ENCODE peak calls at places on chromosomes 16 and 17, in six cellular contexts. One of them, this sample, is unnamed.

GRCh38 chr16:22816475-22816874 is 2.5 kb downstream of the HS3ST2 start:
- DNase-seq in PC-3: peak; percentile 66
- DNase-seq in right lobe of liver: no peak
- DNase-seq in NCI-H460: no peak
- DNase-seq in body of pancreas: no peak
- DNase-seq in psoas muscle: no peak
- DNase-seq in this sample: no peak

GRCh38 chr16:66426112-66427035 is 721 bp upstream of the BEAN1 start:
- DNase-seq in PC-3: no peak
- DNase-seq in right lobe of liver: no peak
- DNase-seq in NCI-H460: no peak
- DNase-seq in body of pancreas: no peak
- DNase-seq in psoas muscle: no peak
- DNase-seq in this sample: no peak

GRCh38 chr16:85210423-85211169 is 98.3 kb upstream of the CIBAR2 start:
- DNase-seq in PC-3: peak; percentile 32
- DNase-seq in right lobe of liver: no peak
- DNase-seq in NCI-H460: no peak
- DNase-seq in body of pancreas: no peak
- DNase-seq in psoas muscle: no peak
- DNase-seq in this sample: no peak

GRCh38 chr16:49478107-49478506 is 104.5 kb downstream of the C16orf78 start:
- DNase-seq in PC-3: no peak
- DNase-seq in right lobe of liver: no peak
- DNase-seq in NCI-H460: no peak
- DNase-seq in body of pancreas: no peak
- DNase-seq in psoas muscle: no peak
- DNase-seq in this sample: no peak

GRCh38 chr17:41647940-41648410 is 23.6 kb upstream of the KRT17 start:
- DNase-seq in PC-3: peak; percentile 85
- DNase-seq in right lobe of liver: peak; percentile 88
- DNase-seq in NCI-H460: peak; percentile 80
- DNase-seq in body of pancreas: peak; percentile 91
- DNase-seq in psoas muscle: peak; percentile 94
- DNase-seq in this sample: peak; percentile 82

GRCh38 chr16:46949216-46949892 is 24.1 kb downstream of the DNAJA2 start:
- DNase-seq in PC-3: no peak
- DNase-seq in right lobe of liver: no peak
- DNase-seq in NCI-H460: no peak
- DNase-seq in body of pancreas: no peak
- DNase-seq in psoas muscle: no peak
- DNase-seq in this sample: no peak

GRCh38 chr17:81455387-81455786 is 57.2 kb downstream of the ACTG1 start:
- DNase-seq in PC-3: no peak
- DNase-seq in right lobe of liver: no peak
- DNase-seq in NCI-H460: no peak
- DNase-seq in body of pancreas: no peak
- DNase-seq in psoas muscle: no peak
- DNase-seq in this sample: no peak

GRCh38 chr17:38600416-38600815 is 5.3 kb downstream of the SRCIN1 start:
- DNase-seq in PC-3: no peak
- DNase-seq in right lobe of liver: no peak
- DNase-seq in NCI-H460: no peak
- DNase-seq in body of pancreas: no peak
- DNase-seq in psoas muscle: no peak
- DNase-seq in this sample: no peak

GRCh38 chr17:2689411-2690164 is 22.0 kb downstream of the CLUH start:
- DNase-seq in PC-3: no peak
- DNase-seq in right lobe of liver: no peak
- DNase-seq in NCI-H460: no peak
- DNase-seq in body of pancreas: peak; percentile 21
- DNase-seq in psoas muscle: peak; percentile 59
- DNase-seq in this sample: no peak

GRCh38 chr16:30736995-30737793 is 11.0 kb upstream of the PHKG2 start:
- DNase-seq in PC-3: no peak
- DNase-seq in right lobe of liver: no peak
- DNase-seq in NCI-H460: no peak
- DNase-seq in body of pancreas: no peak
- DNase-seq in psoas muscle: no peak
- DNase-seq in this sample: no peak

GRCh38 chr17:68294196-68294555 is 2.9 kb downstream of the ARSG start:
- DNase-seq in PC-3: no peak
- DNase-seq in right lobe of liver: no peak
- DNase-seq in NCI-H460: no peak
- DNase-seq in body of pancreas: no peak
- DNase-seq in psoas muscle: no peak
- DNase-seq in this sample: no peak

GRCh38 chr16:87297918-87298631 is 19.1 kb downstream of the C16orf95 start:
- DNase-seq in PC-3: peak; percentile 31
- DNase-seq in right lobe of liver: peak; percentile 51
- DNase-seq in NCI-H460: peak; percentile 17
- DNase-seq in body of pancreas: peak; percentile 32
- DNase-seq in psoas muscle: no peak
- DNase-seq in this sample: peak; percentile 33

GRCh38 chr16:10509534-10510025 is 70.8 kb downstream of the EMP2 start:
- DNase-seq in PC-3: peak; percentile 78
- DNase-seq in right lobe of liver: peak; percentile 71
- DNase-seq in NCI-H460: peak; percentile 78
- DNase-seq in body of pancreas: peak; percentile 65
- DNase-seq in psoas muscle: no peak
- DNase-seq in this sample: peak; percentile 31

GRCh38 chr16:85200471-85201278 is 88.4 kb upstream of the CIBAR2 start:
- DNase-seq in PC-3: no peak
- DNase-seq in right lobe of liver: peak; percentile 75
- DNase-seq in NCI-H460: no peak
- DNase-seq in body of pancreas: no peak
- DNase-seq in psoas muscle: no peak
- DNase-seq in this sample: no peak

GRCh38 chr17:50824429-50824828 is 11.0 kb upstream of the WFIKKN2 start:
- DNase-seq in PC-3: no peak
- DNase-seq in right lobe of liver: peak; percentile 7
- DNase-seq in NCI-H460: no peak
- DNase-seq in body of pancreas: no peak
- DNase-seq in psoas muscle: no peak
- DNase-seq in this sample: no peak

GRCh38 chr17:15409721-15410247 is 57.6 kb downstream of the CDRT4 start:
- DNase-seq in PC-3: peak; percentile 84
- DNase-seq in right lobe of liver: no peak
- DNase-seq in NCI-H460: no peak
- DNase-seq in body of pancreas: no peak
- DNase-seq in psoas muscle: no peak
- DNase-seq in this sample: no peak

GRCh38 chr16:53090591-53091507 is 36.1 kb downstream of the CHD9 start:
- DNase-seq in PC-3: no peak
- DNase-seq in right lobe of liver: peak; percentile 90
- DNase-seq in NCI-H460: no peak
- DNase-seq in body of pancreas: peak; percentile 51
- DNase-seq in psoas muscle: peak; percentile 97
- DNase-seq in this sample: peak; percentile 79

GRCh38 chr17:42289863-42290165 is 1.5 kb downstream of the STAT5A start:
- DNase-seq in PC-3: no peak
- DNase-seq in right lobe of liver: no peak
- DNase-seq in NCI-H460: no peak
- DNase-seq in body of pancreas: no peak
- DNase-seq in psoas muscle: no peak
- DNase-seq in this sample: no peak

GRCh38 chr16:49924078-49924477 is 68.2 kb upstream of the ZNF423 start:
- DNase-seq in PC-3: peak; percentile 4
- DNase-seq in right lobe of liver: no peak
- DNase-seq in NCI-H460: no peak
- DNase-seq in body of pancreas: no peak
- DNase-seq in psoas muscle: no peak
- DNase-seq in this sample: no peak

GRCh38 chr17:43745541-43745940 is 13.1 kb downstream of the SOST start:
- DNase-seq in PC-3: no peak
- DNase-seq in right lobe of liver: no peak
- DNase-seq in NCI-H460: no peak
- DNase-seq in body of pancreas: no peak
- DNase-seq in psoas muscle: no peak
- DNase-seq in this sample: no peak

GRCh38 chr16:69307856-69308255 is 3.3 kb upstream of the VPS4A start:
- DNase-seq in PC-3: no peak
- DNase-seq in right lobe of liver: no peak
- DNase-seq in NCI-H460: no peak
- DNase-seq in body of pancreas: no peak
- DNase-seq in psoas muscle: no peak
- DNase-seq in this sample: no peak

GRCh38 chr17:67477687-67478086 is 100.6 kb downstream of the PITPNC1 start:
- DNase-seq in PC-3: peak; percentile 88
- DNase-seq in right lobe of liver: no peak
- DNase-seq in NCI-H460: no peak
- DNase-seq in body of pancreas: no peak
- DNase-seq in psoas muscle: no peak
- DNase-seq in this sample: no peak

GRCh38 chr16:67951485-67951884 is 7.6 kb upstream of the LCAT start:
- DNase-seq in PC-3: no peak
- DNase-seq in right lobe of liver: no peak
- DNase-seq in NCI-H460: no peak
- DNase-seq in body of pancreas: peak; percentile 15
- DNase-seq in psoas muscle: no peak
- DNase-seq in this sample: no peak

GRCh38 chr16:84540194-84540593 is 35.7 kb upstream of the MEAK7 start:
- DNase-seq in PC-3: no peak
- DNase-seq in right lobe of liver: no peak
- DNase-seq in NCI-H460: no peak
- DNase-seq in body of pancreas: no peak
- DNase-seq in psoas muscle: no peak
- DNase-seq in this sample: no peak

GRCh38 chr17:39080416-39081179 is 70.8 kb downstream of the PLXDC1 start:
- DNase-seq in PC-3: peak; percentile 9
- DNase-seq in right lobe of liver: no peak
- DNase-seq in NCI-H460: no peak
- DNase-seq in body of pancreas: no peak
- DNase-seq in psoas muscle: peak; percentile 77
- DNase-seq in this sample: no peak

GRCh38 chr17:56594528-56595418 is 1.3 kb downstream of the NOG start:
- DNase-seq in PC-3: peak; percentile 56
- DNase-seq in right lobe of liver: no peak
- DNase-seq in NCI-H460: no peak
- DNase-seq in body of pancreas: no peak
- DNase-seq in psoas muscle: no peak
- DNase-seq in this sample: no peak

GRCh38 chr17:17516315-17516930 is 20.2 kb upstream of the RASD1 start:
- DNase-seq in PC-3: no peak
- DNase-seq in right lobe of liver: no peak
- DNase-seq in NCI-H460: no peak
- DNase-seq in body of pancreas: no peak
- DNase-seq in psoas muscle: no peak
- DNase-seq in this sample: no peak

GRCh38 chr16:30051518-30051917 is 14.0 kb upstream of the ALDOA start:
- DNase-seq in PC-3: peak; percentile 37
- DNase-seq in right lobe of liver: no peak
- DNase-seq in NCI-H460: no peak
- DNase-seq in body of pancreas: no peak
- DNase-seq in psoas muscle: no peak
- DNase-seq in this sample: no peak

GRCh38 chr17:27576429-27577123 is 54.4 kb upstream of the LGALS9 start:
- DNase-seq in PC-3: no peak
- DNase-seq in right lobe of liver: no peak
- DNase-seq in NCI-H460: no peak
- DNase-seq in body of pancreas: no peak
- DNase-seq in psoas muscle: no peak
- DNase-seq in this sample: no peak

GRCh38 chr17:70588003-70588402 is 418.7 kb downstream of the KCNJ2 start:
- DNase-seq in PC-3: no peak
- DNase-seq in right lobe of liver: no peak
- DNase-seq in NCI-H460: no peak
- DNase-seq in body of pancreas: no peak
- DNase-seq in psoas muscle: no peak
- DNase-seq in this sample: no peak

GRCh38 chr16:70162041-70162451 is 11.5 kb upstream of the CLEC18C start:
- DNase-seq in PC-3: peak; percentile 90
- DNase-seq in right lobe of liver: no peak
- DNase-seq in NCI-H460: peak; percentile 36
- DNase-seq in body of pancreas: no peak
- DNase-seq in psoas muscle: no peak
- DNase-seq in this sample: no peak

GRCh38 chr17:39653662-39654331 is 11.4 kb upstream of the TCAP start:
- DNase-seq in PC-3: peak; percentile 48
- DNase-seq in right lobe of liver: no peak
- DNase-seq in NCI-H460: peak; percentile 46
- DNase-seq in body of pancreas: peak; percentile 73
- DNase-seq in psoas muscle: peak; percentile 84
- DNase-seq in this sample: peak; percentile 87

GRCh38 chr16:20903116-20903888 is 2.7 kb downstream of the LYRM1 start:
- DNase-seq in PC-3: no peak
- DNase-seq in right lobe of liver: no peak
- DNase-seq in NCI-H460: no peak
- DNase-seq in body of pancreas: no peak
- DNase-seq in psoas muscle: no peak
- DNase-seq in this sample: no peak

GRCh38 chr17:47806026-47806912 is 15.3 kb downstream of the OSBPL7 start:
- DNase-seq in PC-3: no peak
- DNase-seq in right lobe of liver: peak; percentile 10
- DNase-seq in NCI-H460: no peak
- DNase-seq in body of pancreas: no peak
- DNase-seq in psoas muscle: peak; percentile 76
- DNase-seq in this sample: no peak

GRCh38 chr16:72475688-72476087 is 303.7 kb upstream of the PMFBP1 start:
- DNase-seq in PC-3: no peak
- DNase-seq in right lobe of liver: no peak
- DNase-seq in NCI-H460: no peak
- DNase-seq in body of pancreas: no peak
- DNase-seq in psoas muscle: no peak
- DNase-seq in this sample: no peak

GRCh38 chr16:7423436-7423941 is 90.8 kb downstream of the RBFOX1 start:
- DNase-seq in PC-3: no peak
- DNase-seq in right lobe of liver: no peak
- DNase-seq in NCI-H460: no peak
- DNase-seq in body of pancreas: no peak
- DNase-seq in psoas muscle: no peak
- DNase-seq in this sample: no peak

GRCh38 chr16:68345351-68345810 is 34.6 kb downstream of the PRMT7 start:
- DNase-seq in PC-3: no peak
- DNase-seq in right lobe of liver: peak; percentile 81
- DNase-seq in NCI-H460: no peak
- DNase-seq in body of pancreas: no peak
- DNase-seq in psoas muscle: peak; percentile 80
- DNase-seq in this sample: no peak

GRCh38 chr17:2253768-2254406 is 49.7 kb downstream of the SMG6 start:
- DNase-seq in PC-3: no peak
- DNase-seq in right lobe of liver: no peak
- DNase-seq in NCI-H460: no peak
- DNase-seq in body of pancreas: no peak
- DNase-seq in psoas muscle: no peak
- DNase-seq in this sample: no peak

GRCh38 chr16:22813946-22814325 is at the start of gene HS3ST2:
- DNase-seq in PC-3: no peak
- DNase-seq in right lobe of liver: no peak
- DNase-seq in NCI-H460: no peak
- DNase-seq in body of pancreas: peak; percentile 15
- DNase-seq in psoas muscle: peak; percentile 61
- DNase-seq in this sample: peak; percentile 49